ENCODE peak calls at places on chromosomes 5 and 9, in nine cellular contexts. I is fibroblast of lung, T is hepatocyte, Z is ovary, X is stomach, M is neural progenitor cell, A is right lobe of liver, V is adrenal gland, G is K562. K is an unnamed sample. For H3K4me1, the result is how much of the 10 kb centered on the place peaks cover.

GRCh38 chr9:94904806-94905205 is 178.3 kb downstream of the AOPEP start:
- DNase-seq in I (no peak), T (no peak), Z (no peak), X (no peak), M (no peak), A (no peak), V (no peak), G (no peak), K (no peak)

GRCh38 chr5:122721127-122721526 is 53.8 kb upstream of the SNX2 start:
- DNase-seq in I (no peak), T (no peak), Z (no peak), X (no peak), M (no peak), A (no peak), V (no peak), G (no peak), K (no peak)

GRCh38 chr5:118326496-118327045 is 661.8 kb downstream of the DTWD2 start:
- DNase-seq in I (peak), T (peak), Z (no peak), X (no peak), M (no peak), A (no peak), V (no peak), G (no peak), K (no peak)

GRCh38 chr9:98851730-98852462 is 44.4 kb downstream of the GALNT12 start:
- DNase-seq in I (no peak), T (no peak), Z (no peak), X (no peak), M (no peak), A (no peak), V (no peak), G (peak), K (no peak)

GRCh38 chr9:70553718-70554673 is 139.5 kb upstream of the KLF9 start:
- DNase-seq in I (no peak), T (no peak), Z (no peak), X (no peak), M (peak), A (no peak), V (no peak), G (no peak), K (no peak)

GRCh38 chr9:92807031-92807756 is 42.6 kb upstream of the BICD2 start:
- DNase-seq in I (no peak), T (no peak), Z (no peak), X (no peak), M (peak), A (no peak), V (no peak), G (no peak), K (no peak)

GRCh38 chr5:78483809-78484521 is 123.5 kb downstream of the SCAMP1 start:
- DNase-seq in I (peak), T (no peak), Z (no peak), X (no peak), M (no peak), A (no peak), V (no peak), G (peak), K (no peak)

GRCh38 chr5:149581192-149581861 is at the start of gene ARHGEF37:
- DNase-seq in I (peak), T (peak), Z (peak), X (peak), M (peak), A (peak), V (peak), G (no peak), K (peak)

GRCh38 chr9:88536951-88537742 is 2.2 kb downstream of the NXNL2 start:
- DNase-seq in I (peak), T (no peak), Z (peak), X (no peak), M (no peak), A (no peak), V (no peak), G (no peak), K (peak)

GRCh38 chr9:133348763-133349573 is 950 bp downstream of the RPL7A start:
- DNase-seq in I (no peak), T (no peak), Z (no peak), X (no peak), M (no peak), A (no peak), V (no peak), G (no peak), K (no peak)

GRCh38 chr9:133351908-133352634 is 4.1 kb downstream of the RPL7A start:
- DNase-seq in I (peak), T (peak), Z (no peak), X (no peak), M (peak), A (no peak), V (peak), G (peak), K (no peak)

GRCh38 chr9:133347985-133348762 is at the start of the genes MED22 and RPL7A:
- DNase-seq in I (peak), T (peak), Z (peak), X (peak), M (peak), A (peak), V (peak), G (peak), K (peak)

GRCh38 chr9:133351526-133351907 is 3.5 kb downstream of the RPL7A start:
- DNase-seq in I (no peak), T (no peak), Z (no peak), X (no peak), M (no peak), A (no peak), V (no peak), G (no peak), K (no peak)

DNA sequence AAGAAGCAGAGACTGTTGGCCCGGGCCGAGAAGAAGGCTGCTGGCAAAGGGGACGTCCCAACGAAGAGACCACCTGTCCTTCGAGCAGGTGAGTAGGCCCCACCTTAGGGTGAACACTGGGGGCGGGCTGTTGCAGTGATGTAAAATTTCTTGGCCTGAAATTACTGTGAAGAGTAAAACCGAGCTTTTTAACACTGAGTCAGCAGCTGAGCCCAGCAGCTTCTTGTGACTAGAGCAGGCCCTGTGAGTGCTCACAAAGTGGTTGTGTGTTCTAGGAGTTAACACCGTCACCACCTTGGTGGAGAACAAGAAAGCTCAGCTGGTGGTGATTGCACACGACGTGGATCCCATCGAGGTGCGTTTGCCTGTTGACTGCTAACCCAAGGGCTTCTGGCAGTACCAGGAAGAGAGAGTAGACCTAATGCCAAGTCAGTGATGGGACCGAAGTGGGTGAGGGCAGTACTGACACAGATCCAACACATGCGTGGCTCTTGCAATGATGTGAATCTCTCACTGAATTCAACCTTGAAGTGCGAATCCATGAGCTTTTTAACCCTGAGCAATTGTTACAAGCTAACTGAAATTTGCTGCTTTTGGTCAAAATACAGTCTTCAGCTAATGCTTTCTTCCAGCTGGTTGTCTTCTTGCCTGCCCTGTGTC is 2.1 kb downstream of the RPL7A start:
- DNase-seq in I (no peak), T (no peak), Z (no peak), X (no peak), M (no peak), A (peak), V (no peak), G (no peak), K (no peak)
- H3K4me3 ChIP-seq in I (peak), T (no peak), Z (no peak), X (peak), M (peak), A (no peak), V (no peak), G (peak), K (no peak)

DNA sequence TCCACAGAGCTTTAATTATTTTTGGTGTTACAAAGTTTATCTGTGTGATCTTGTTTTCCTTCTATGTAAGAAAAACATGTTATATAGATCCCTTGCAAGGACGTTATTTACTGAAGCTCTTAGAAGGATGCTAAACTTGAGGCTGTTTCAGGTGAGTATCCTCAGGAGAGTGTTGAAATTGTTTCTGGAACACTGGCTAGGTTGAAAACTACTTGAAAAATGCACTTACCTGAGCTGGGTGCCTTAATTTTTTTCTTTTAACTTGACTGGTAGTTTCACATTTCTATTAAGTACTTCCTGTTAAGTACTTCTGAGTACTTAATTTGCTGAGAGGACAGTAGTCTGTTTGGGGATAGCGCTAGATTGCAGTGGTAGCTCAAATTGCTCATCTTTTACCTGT is 18.1 kb downstream of the GPBP1 start:
- DNase-seq in I (no peak), T (no peak), Z (no peak), X (no peak), M (no peak), A (no peak), V (no peak), G (no peak), K (no peak)
- H3K4me1 ChIP-seq in I (under half), T (under half), Z (under half), X (under half), M (under half), A (under half), V (half or more), G (under half), K (under half)

GRCh38 chr5:86008704-86009103 is 609.0 kb upstream of the COX7C start:
- DNase-seq in I (no peak), T (no peak), Z (no peak), X (no peak), M (no peak), A (no peak), V (no peak), G (no peak), K (no peak)
- TF ChIP-seq CTCF in I (no peak), T (no peak), Z (no peak), X (no peak), M (no peak), A (no peak), V (no peak), G (no peak), K (no peak)

GRCh38 chr9:108575286-108575685 is 280.5 kb downstream of the ACTL7B start:
- DNase-seq in I (no peak), T (no peak), Z (no peak), X (no peak), M (no peak), A (no peak), V (no peak), G (no peak), K (no peak)

GRCh38 chr9:108582716-108583115 is 273.1 kb downstream of the ACTL7B start:
- DNase-seq in I (no peak), T (no peak), Z (no peak), X (no peak), M (no peak), A (no peak), V (no peak), G (no peak), K (no peak)

GRCh38 chr9:108584860-108585259 is 270.9 kb downstream of the ACTL7B start:
- DNase-seq in I (no peak), T (no peak), Z (no peak), X (no peak), M (no peak), A (no peak), V (no peak), G (no peak), K (no peak)

GRCh38 chr9:108580021-108580439 is 275.8 kb downstream of the ACTL7B start:
- DNase-seq in I (no peak), T (no peak), Z (no peak), X (no peak), M (no peak), A (no peak), V (peak), G (no peak), K (no peak)
- H3K4me3 ChIP-seq in I (no peak), T (no peak), Z (no peak), X (no peak), M (no peak), A (no peak), V (no peak), G (no peak), K (no peak)

GRCh38 chr9:22214021-22214420 is 204.9 kb upstream of the CDKN2B start:
- DNase-seq in I (no peak), T (no peak), Z (no peak), X (no peak), M (no peak), A (no peak), V (no peak), G (no peak), K (no peak)

GRCh38 chr9:22208846-22209585 is 199.9 kb upstream of the CDKN2B start:
- DNase-seq in I (peak), T (no peak), Z (no peak), X (no peak), M (no peak), A (no peak), V (no peak), G (no peak), K (no peak)

GRCh38 chr9:22210262-22210661 is 201.2 kb upstream of the CDKN2B start:
- DNase-seq in I (no peak), T (no peak), Z (no peak), X (no peak), M (no peak), A (no peak), V (no peak), G (no peak), K (no peak)

GRCh38 chr9:22210936-22211335 is 201.8 kb upstream of the CDKN2B start:
- DNase-seq in I (no peak), T (no peak), Z (no peak), X (no peak), M (no peak), A (no peak), V (no peak), G (no peak), K (no peak)

GRCh38 chr9:22211588-22212360 is 202.7 kb upstream of the CDKN2B start:
- DNase-seq in I (peak), T (peak), Z (no peak), X (no peak), M (no peak), A (no peak), V (no peak), G (no peak), K (no peak)
- H3K4me1 ChIP-seq in I (under half), T (under half), Z (under half), X (under half), M (under half), A (under half), V (under half), G (under half), K (under half)

GRCh38 chr5:75668348-75668895 is 48.8 kb downstream of the POC5 start:
- DNase-seq in I (no peak), T (no peak), Z (no peak), X (no peak), M (no peak), A (no peak), V (no peak), G (no peak), K (no peak)

GRCh38 chr5:75672616-75673015 is 44.6 kb downstream of the POC5 start:
- DNase-seq in I (peak), T (no peak), Z (no peak), X (no peak), M (no peak), A (no peak), V (no peak), G (no peak), K (no peak)

GRCh38 chr5:75668988-75669760 is 48.1 kb downstream of the POC5 start:
- DNase-seq in I (no peak), T (peak), Z (no peak), X (peak), M (no peak), A (no peak), V (peak), G (peak), K (no peak)

GRCh38 chr5:75671506-75671905 is 45.7 kb downstream of the POC5 start:
- DNase-seq in I (peak), T (no peak), Z (no peak), X (no peak), M (no peak), A (no peak), V (no peak), G (no peak), K (no peak)

GRCh38 chr5:75670571-75670970 is 46.7 kb downstream of the POC5 start:
- DNase-seq in I (peak), T (peak), Z (no peak), X (no peak), M (no peak), A (no peak), V (no peak), G (no peak), K (no peak)
- TF ChIP-seq CTCF in I (no peak), T (no peak), Z (no peak), X (no peak), M (no peak), A (no peak), V (no peak), G (no peak), K (no peak)

DNA sequence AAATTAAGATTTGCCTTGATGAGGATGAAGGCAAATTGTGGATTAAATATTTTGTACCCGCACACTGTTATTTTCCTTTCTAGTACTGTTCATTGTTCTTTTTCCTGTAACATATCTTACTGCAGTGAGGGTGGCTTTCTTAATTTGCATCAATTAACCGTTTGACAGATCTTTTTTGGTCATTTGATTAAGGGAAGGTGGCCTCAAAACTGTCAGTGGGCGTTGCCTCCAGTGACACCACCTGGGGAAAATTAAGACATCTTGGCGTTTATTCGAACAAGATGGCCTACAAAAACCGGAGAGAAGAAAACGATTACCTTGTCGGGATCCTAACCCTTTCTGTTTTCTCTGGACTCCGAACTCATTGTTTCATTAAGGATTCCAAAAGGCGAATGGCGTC is 2.0 kb downstream of the BASP1 start:
- DNase-seq in I (no peak), T (no peak), Z (no peak), X (no peak), M (peak), A (no peak), V (no peak), G (no peak), K (no peak)
- H3K4me3 ChIP-seq in I (peak), T (peak), Z (no peak), X (peak), M (peak), A (peak), V (no peak), G (no peak), K (peak)

GRCh38 chr5:135386886-135387628 is 12.0 kb downstream of the MACROH2A1 start:
- DNase-seq in I (peak), T (peak), Z (no peak), X (peak), M (no peak), A (no peak), V (peak), G (peak), K (no peak)

GRCh38 chr5:135388860-135389435 is 10.1 kb downstream of the MACROH2A1 start:
- DNase-seq in I (no peak), T (no peak), Z (no peak), X (no peak), M (no peak), A (no peak), V (no peak), G (no peak), K (no peak)

GRCh38 chr5:135386096-135386495 is 12.9 kb downstream of the MACROH2A1 start:
- DNase-seq in I (no peak), T (no peak), Z (no peak), X (no peak), M (no peak), A (no peak), V (no peak), G (no peak), K (no peak)

GRCh38 chr5:135385576-135385975 is 13.5 kb downstream of the MACROH2A1 start:
- DNase-seq in I (no peak), T (peak), Z (no peak), X (no peak), M (no peak), A (no peak), V (no peak), G (no peak), K (no peak)

DNA sequence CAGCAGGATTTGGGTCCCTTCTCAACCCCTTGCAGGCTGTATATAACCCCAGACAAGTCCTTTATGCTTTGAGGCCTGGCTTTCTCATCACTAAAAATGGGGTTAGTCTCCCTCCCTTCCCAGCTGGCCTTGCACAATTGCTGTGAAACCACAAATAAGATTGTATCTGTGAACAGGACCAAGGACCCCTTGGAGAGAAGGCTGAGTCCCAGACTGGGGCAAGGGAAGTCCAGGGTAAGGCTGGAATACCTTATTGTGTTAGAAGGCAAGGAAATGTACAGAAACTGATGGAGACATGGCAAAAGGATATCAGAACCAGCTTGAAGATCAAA is 11.4 kb downstream of the MACROH2A1 start:
- DNase-seq in I (no peak), T (no peak), Z (no peak), X (no peak), M (no peak), A (no peak), V (no peak), G (peak), K (no peak)
- H3K4me1 ChIP-seq in I (under half), T (under half), Z (under half), X (under half), M (under half), A (under half), V (under half), G (under half), K (under half)

GRCh38 chr9:97501177-97501971 is at the start of gene TMOD1:
- DNase-seq in I (peak), T (peak), Z (peak), X (peak), M (peak), A (peak), V (peak), G (peak), K (peak)
- TF ChIP-seq CTCF in I (peak), T (peak), Z (no peak), X (peak), M (peak), A (no peak), V (no peak), G (peak), K (no peak)